ENCODE peak calls at places on chromosomes 2 and 18, in six cellular contexts. One of them, this sample, is unnamed.

GRCh38 chr2:197784956-197785941 is at the start of gene BOLL:
- DNase-seq in mucosa of descending colon: no peak
- DNase-seq in HL-60: no peak
- DNase-seq in pancreas: no peak
- DNase-seq in breast epithelium: no peak
- DNase-seq in AG04450: no peak
- DNase-seq in this sample: no peak

GRCh38 chr18:37535968-37536367 is 29.6 kb downstream of the CELF4 start:
- DNase-seq in mucosa of descending colon: peak
- DNase-seq in HL-60: no peak
- DNase-seq in pancreas: no peak
- DNase-seq in breast epithelium: no peak
- DNase-seq in AG04450: no peak
- DNase-seq in this sample: no peak

GRCh38 chr2:198374375-198375072 is 570.1 kb downstream of the PLCL1 start:
- DNase-seq in mucosa of descending colon: no peak
- DNase-seq in HL-60: peak
- DNase-seq in pancreas: no peak
- DNase-seq in breast epithelium: no peak
- DNase-seq in AG04450: peak
- DNase-seq in this sample: peak

GRCh38 chr2:106972782-106973181 is 86.8 kb upstream of the ST6GAL2 start:
- DNase-seq in mucosa of descending colon: no peak
- DNase-seq in HL-60: no peak
- DNase-seq in pancreas: no peak
- DNase-seq in breast epithelium: no peak
- DNase-seq in AG04450: no peak
- DNase-seq in this sample: no peak

GRCh38 chr2:80242355-80242910 is 62.1 kb downstream of the LRRTM1 start:
- DNase-seq in mucosa of descending colon: no peak
- DNase-seq in HL-60: no peak
- DNase-seq in pancreas: no peak
- DNase-seq in breast epithelium: no peak
- DNase-seq in AG04450: no peak
- DNase-seq in this sample: no peak

GRCh38 chr18:46253498-46253897 is 149.3 kb downstream of the HAUS1 start:
- DNase-seq in mucosa of descending colon: no peak
- DNase-seq in HL-60: no peak
- DNase-seq in pancreas: no peak
- DNase-seq in breast epithelium: no peak
- DNase-seq in AG04450: no peak
- DNase-seq in this sample: no peak

GRCh38 chr2:230268606-230269222 is 43.2 kb downstream of the SP140 start:
- DNase-seq in mucosa of descending colon: no peak
- DNase-seq in HL-60: no peak
- DNase-seq in pancreas: no peak
- DNase-seq in breast epithelium: no peak
- DNase-seq in AG04450: no peak
- DNase-seq in this sample: no peak

GRCh38 chr2:161239416-161240109 is 68.7 kb upstream of the PSMD14 start:
- DNase-seq in mucosa of descending colon: peak
- DNase-seq in HL-60: no peak
- DNase-seq in pancreas: no peak
- DNase-seq in breast epithelium: no peak
- DNase-seq in AG04450: no peak
- DNase-seq in this sample: no peak

GRCh38 chr18:995641-996040 is 91.0 kb downstream of the ADCYAP1 start:
- DNase-seq in mucosa of descending colon: no peak
- DNase-seq in HL-60: no peak
- DNase-seq in pancreas: no peak
- DNase-seq in breast epithelium: no peak
- DNase-seq in AG04450: no peak
- DNase-seq in this sample: peak

GRCh38 chr2:12918841-12919445 is 202.2 kb downstream of the TRIB2 start:
- DNase-seq in mucosa of descending colon: peak
- DNase-seq in HL-60: no peak
- DNase-seq in pancreas: peak
- DNase-seq in breast epithelium: no peak
- DNase-seq in AG04450: peak
- DNase-seq in this sample: peak

GRCh38 chr2:44550571-44550970 is 188.8 kb downstream of the CAMKMT start:
- DNase-seq in mucosa of descending colon: no peak
- DNase-seq in HL-60: no peak
- DNase-seq in pancreas: no peak
- DNase-seq in breast epithelium: no peak
- DNase-seq in AG04450: no peak
- DNase-seq in this sample: no peak

GRCh38 chr2:239157766-239158165 is 243.1 kb downstream of the HDAC4 start:
- DNase-seq in mucosa of descending colon: peak
- DNase-seq in HL-60: no peak
- DNase-seq in pancreas: peak
- DNase-seq in breast epithelium: peak
- DNase-seq in AG04450: no peak
- DNase-seq in this sample: no peak

GRCh38 chr2:131366643-131367042 is 2.7 kb upstream of the RAB6D start:
- DNase-seq in mucosa of descending colon: no peak
- DNase-seq in HL-60: no peak
- DNase-seq in pancreas: no peak
- DNase-seq in breast epithelium: no peak
- DNase-seq in AG04450: no peak
- DNase-seq in this sample: no peak

GRCh38 chr18:2644535-2644934 is 11.0 kb upstream of the SMCHD1 start:
- DNase-seq in mucosa of descending colon: no peak
- DNase-seq in HL-60: no peak
- DNase-seq in pancreas: no peak
- DNase-seq in breast epithelium: no peak
- DNase-seq in AG04450: no peak
- DNase-seq in this sample: no peak

GRCh38 chr2:17245921-17246320 is 272.3 kb downstream of the RAD51AP2 start:
- DNase-seq in mucosa of descending colon: no peak
- DNase-seq in HL-60: no peak
- DNase-seq in pancreas: no peak
- DNase-seq in breast epithelium: no peak
- DNase-seq in AG04450: no peak
- DNase-seq in this sample: no peak

GRCh38 chr2:217743407-217743806 is 259.4 kb downstream of the TNS1 start:
- DNase-seq in mucosa of descending colon: no peak
- DNase-seq in HL-60: no peak
- DNase-seq in pancreas: no peak
- DNase-seq in breast epithelium: no peak
- DNase-seq in AG04450: no peak
- DNase-seq in this sample: no peak

GRCh38 chr2:175631247-175631628 is 370.8 kb downstream of the LNPK start:
- DNase-seq in mucosa of descending colon: no peak
- DNase-seq in HL-60: no peak
- DNase-seq in pancreas: no peak
- DNase-seq in breast epithelium: no peak
- DNase-seq in AG04450: no peak
- DNase-seq in this sample: no peak

GRCh38 chr2:166494140-166494544 is at the start of gene SCN7A:
- DNase-seq in mucosa of descending colon: peak
- DNase-seq in HL-60: no peak
- DNase-seq in pancreas: peak
- DNase-seq in breast epithelium: peak
- DNase-seq in AG04450: peak
- DNase-seq in this sample: no peak

GRCh38 chr18:11246466-11246865 is 97.1 kb upstream of the PIEZO2 start:
- DNase-seq in mucosa of descending colon: no peak
- DNase-seq in HL-60: no peak
- DNase-seq in pancreas: no peak
- DNase-seq in breast epithelium: no peak
- DNase-seq in AG04450: no peak
- DNase-seq in this sample: no peak

GRCh38 chr2:29024882-29025430 is 43.9 kb downstream of the TOGARAM2 start:
- DNase-seq in mucosa of descending colon: no peak
- DNase-seq in HL-60: no peak
- DNase-seq in pancreas: no peak
- DNase-seq in breast epithelium: no peak
- DNase-seq in AG04450: no peak
- DNase-seq in this sample: no peak

GRCh38 chr2:206260427-206261012 is 13.9 kb upstream of the ZDBF2 start:
- DNase-seq in mucosa of descending colon: no peak
- DNase-seq in HL-60: no peak
- DNase-seq in pancreas: no peak
- DNase-seq in breast epithelium: no peak
- DNase-seq in AG04450: no peak
- DNase-seq in this sample: no peak

GRCh38 chr2:489084-489483 is 188.1 kb downstream of the TMEM18 start:
- DNase-seq in mucosa of descending colon: no peak
- DNase-seq in HL-60: no peak
- DNase-seq in pancreas: no peak
- DNase-seq in breast epithelium: no peak
- DNase-seq in AG04450: no peak
- DNase-seq in this sample: no peak

GRCh38 chr2:12813166-12813565 is 96.4 kb downstream of the TRIB2 start:
- DNase-seq in mucosa of descending colon: no peak
- DNase-seq in HL-60: no peak
- DNase-seq in pancreas: no peak
- DNase-seq in breast epithelium: no peak
- DNase-seq in AG04450: no peak
- DNase-seq in this sample: no peak

GRCh38 chr2:111975053-111975552 is 76.7 kb downstream of the MERTK start:
- DNase-seq in mucosa of descending colon: no peak
- DNase-seq in HL-60: no peak
- DNase-seq in pancreas: no peak
- DNase-seq in breast epithelium: no peak
- DNase-seq in AG04450: peak
- DNase-seq in this sample: peak

GRCh38 chr18:75489493-75490190 is 62.1 kb upstream of the SMIM21 start:
- DNase-seq in mucosa of descending colon: no peak
- DNase-seq in HL-60: no peak
- DNase-seq in pancreas: no peak
- DNase-seq in breast epithelium: no peak
- DNase-seq in AG04450: peak
- DNase-seq in this sample: peak

GRCh38 chr2:47243596-47244323 is 88.7 kb upstream of the STPG4 start:
- DNase-seq in mucosa of descending colon: no peak
- DNase-seq in HL-60: no peak
- DNase-seq in pancreas: no peak
- DNase-seq in breast epithelium: no peak
- DNase-seq in AG04450: no peak
- DNase-seq in this sample: no peak

GRCh38 chr2:35598310-35598709 is 757.3 kb upstream of the CRIM1 start:
- DNase-seq in mucosa of descending colon: no peak
- DNase-seq in HL-60: no peak
- DNase-seq in pancreas: no peak
- DNase-seq in breast epithelium: no peak
- DNase-seq in AG04450: no peak
- DNase-seq in this sample: no peak
- H3K4me3 ChIP-seq in mucosa of descending colon: no peak
- H3K4me3 ChIP-seq in HL-60: no peak
- H3K4me3 ChIP-seq in pancreas: no peak
- H3K4me3 ChIP-seq in breast epithelium: no peak
- H3K4me3 ChIP-seq in AG04450: no peak
- H3K4me3 ChIP-seq in this sample: no peak

DNA sequence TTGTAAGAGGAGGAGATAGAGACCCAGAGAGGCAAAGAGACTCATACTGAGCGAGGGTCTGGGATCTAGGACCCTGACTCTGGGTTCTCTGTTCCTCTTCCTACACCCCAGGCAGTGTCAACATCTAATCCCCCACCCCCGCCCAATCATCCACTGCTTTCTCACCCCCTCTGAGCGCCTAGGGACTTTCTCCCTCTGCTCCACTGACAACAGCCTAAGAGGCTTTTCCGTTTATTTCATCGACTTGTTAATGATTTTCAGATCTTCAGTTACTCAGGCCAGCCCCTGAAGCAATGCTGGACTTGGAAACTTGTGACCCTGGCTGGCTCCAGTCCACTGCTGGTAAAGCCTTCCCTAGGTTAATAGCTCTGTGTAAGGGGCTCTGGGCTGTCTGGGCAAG is 65.1 kb downstream of the TFCP2L1 start:
- DNase-seq in mucosa of descending colon: no peak
- DNase-seq in HL-60: no peak
- DNase-seq in pancreas: no peak
- DNase-seq in breast epithelium: no peak
- DNase-seq in AG04450: no peak
- DNase-seq in this sample: no peak
- TF ChIP-seq CTCF in mucosa of descending colon: no peak
- TF ChIP-seq CTCF in HL-60: no peak
- TF ChIP-seq CTCF in pancreas: no peak
- TF ChIP-seq CTCF in breast epithelium: no peak
- TF ChIP-seq CTCF in AG04450: no peak
- TF ChIP-seq CTCF in this sample: no peak

DNA sequence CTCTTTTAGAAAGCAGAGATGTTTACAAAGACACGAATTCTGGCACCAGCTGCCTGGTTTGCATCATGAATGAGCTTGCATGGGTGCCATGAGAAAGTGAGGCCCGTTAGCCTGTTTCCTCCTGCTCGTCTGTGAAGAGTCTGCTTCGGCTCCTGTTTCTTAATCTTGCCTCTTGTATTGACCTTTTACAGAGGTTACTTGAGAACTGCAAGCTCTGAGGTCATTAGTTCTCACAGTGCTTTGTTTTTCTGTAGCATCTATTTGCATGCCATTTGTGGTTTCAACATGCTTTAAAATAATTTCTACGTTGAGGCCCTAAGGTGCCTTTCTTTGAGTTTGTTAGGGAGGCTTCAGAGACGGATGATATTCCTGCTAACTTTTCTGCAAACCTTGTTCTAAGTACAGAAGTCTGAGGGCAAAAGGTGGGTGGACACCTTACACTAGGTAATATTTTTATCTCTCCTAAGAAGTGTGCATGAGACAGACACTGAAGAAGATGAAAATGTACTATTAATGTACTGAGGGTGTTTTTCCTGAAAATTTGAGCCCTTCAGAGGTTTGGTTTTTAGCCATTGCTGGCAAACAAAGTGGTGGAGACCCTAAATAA is 53.4 kb upstream of the LINC00305 start:
- DNase-seq in mucosa of descending colon: no peak
- DNase-seq in HL-60: no peak
- DNase-seq in pancreas: no peak
- DNase-seq in breast epithelium: no peak
- DNase-seq in AG04450: no peak
- DNase-seq in this sample: no peak
- H3K4me3 ChIP-seq in mucosa of descending colon: no peak
- H3K4me3 ChIP-seq in HL-60: no peak
- H3K4me3 ChIP-seq in pancreas: no peak
- H3K4me3 ChIP-seq in breast epithelium: no peak
- H3K4me3 ChIP-seq in AG04450: no peak
- H3K4me3 ChIP-seq in this sample: no peak

GRCh38 chr2:113979172-113980128 is 89.6 kb downstream of the ACTR3 start:
- DNase-seq in mucosa of descending colon: peak
- DNase-seq in HL-60: no peak
- DNase-seq in pancreas: no peak
- DNase-seq in breast epithelium: no peak
- DNase-seq in AG04450: no peak
- DNase-seq in this sample: no peak
- TF ChIP-seq CTCF in mucosa of descending colon: peak
- TF ChIP-seq CTCF in HL-60: no peak
- TF ChIP-seq CTCF in pancreas: no peak
- TF ChIP-seq CTCF in breast epithelium: no peak
- TF ChIP-seq CTCF in AG04450: peak
- TF ChIP-seq CTCF in this sample: peak

This sample was measured in BJ.